ENCODE peak calls at places on chromosomes 6 and 20, in nine cellular contexts. One of them, this sample, is unnamed. For H3K27me3, the result is how much of the 10 kb centered on the place peaks cover.

GRCh38 chr20:25059866-25060465 is 2.0 kb upstream of the ACSS1 start:
- DNase-seq in ovary: no peak
- DNase-seq in adrenal gland: peak
- DNase-seq in neuronal stem cell: no peak
- DNase-seq in colonic mucosa: no peak
- DNase-seq in stomach: peak
- DNase-seq in dorsolateral prefrontal cortex: no peak
- DNase-seq in IMR-90: no peak
- DNase-seq in tibial artery: peak
- DNase-seq in this sample: no peak

GRCh38 chr6:30544666-30545272 is 11.5 kb downstream of the GNL1 start:
- DNase-seq in ovary: no peak
- DNase-seq in stomach: no peak
- DNase-seq in tibial artery: no peak
- DNase-seq in adrenal gland: no peak
- DNase-seq in neuronal stem cell: peak
- DNase-seq in dorsolateral prefrontal cortex: no peak
- DNase-seq in colonic mucosa: no peak
- DNase-seq in IMR-90: peak
- DNase-seq in this sample: no peak

GRCh38 chr6:65671922-65672321 is 35.1 kb downstream of the EYS start:
- DNase-seq in colonic mucosa: no peak
- DNase-seq in tibial artery: no peak
- DNase-seq in neuronal stem cell: no peak
- DNase-seq in adrenal gland: no peak
- DNase-seq in IMR-90: no peak
- DNase-seq in stomach: no peak
- DNase-seq in ovary: no peak
- DNase-seq in dorsolateral prefrontal cortex: no peak
- DNase-seq in this sample: no peak

GRCh38 chr6:155782739-155783459 is 327.3 kb upstream of the NOX3 start:
- DNase-seq in colonic mucosa: no peak
- DNase-seq in stomach: no peak
- DNase-seq in adrenal gland: no peak
- DNase-seq in ovary: no peak
- DNase-seq in neuronal stem cell: no peak
- DNase-seq in tibial artery: no peak
- DNase-seq in IMR-90: peak
- DNase-seq in dorsolateral prefrontal cortex: no peak
- DNase-seq in this sample: no peak

GRCh38 chr6:23659125-23659524 is 466.9 kb upstream of the NRSN1 start:
- DNase-seq in ovary: no peak
- DNase-seq in tibial artery: no peak
- DNase-seq in dorsolateral prefrontal cortex: peak
- DNase-seq in IMR-90: peak
- DNase-seq in adrenal gland: no peak
- DNase-seq in neuronal stem cell: peak
- DNase-seq in colonic mucosa: no peak
- DNase-seq in stomach: no peak
- DNase-seq in this sample: peak

GRCh38 chr20:4613718-4614620 is 107.7 kb upstream of the PRND start:
- DNase-seq in IMR-90: no peak
- DNase-seq in adrenal gland: peak
- DNase-seq in stomach: peak
- DNase-seq in colonic mucosa: peak
- DNase-seq in dorsolateral prefrontal cortex: peak
- DNase-seq in tibial artery: no peak
- DNase-seq in ovary: no peak
- DNase-seq in neuronal stem cell: no peak
- DNase-seq in this sample: peak

GRCh38 chr6:34979218-34979617 is 90.2 kb downstream of the ANKS1A start:
- DNase-seq in tibial artery: no peak
- DNase-seq in neuronal stem cell: no peak
- DNase-seq in stomach: no peak
- DNase-seq in ovary: no peak
- DNase-seq in dorsolateral prefrontal cortex: no peak
- DNase-seq in colonic mucosa: no peak
- DNase-seq in adrenal gland: no peak
- DNase-seq in IMR-90: no peak
- DNase-seq in this sample: no peak

GRCh38 chr6:159510141-159510540 is 182.9 kb downstream of the SOD2 start:
- DNase-seq in adrenal gland: no peak
- DNase-seq in IMR-90: no peak
- DNase-seq in tibial artery: no peak
- DNase-seq in stomach: no peak
- DNase-seq in colonic mucosa: no peak
- DNase-seq in dorsolateral prefrontal cortex: no peak
- DNase-seq in neuronal stem cell: no peak
- DNase-seq in ovary: no peak
- DNase-seq in this sample: no peak

DNA sequence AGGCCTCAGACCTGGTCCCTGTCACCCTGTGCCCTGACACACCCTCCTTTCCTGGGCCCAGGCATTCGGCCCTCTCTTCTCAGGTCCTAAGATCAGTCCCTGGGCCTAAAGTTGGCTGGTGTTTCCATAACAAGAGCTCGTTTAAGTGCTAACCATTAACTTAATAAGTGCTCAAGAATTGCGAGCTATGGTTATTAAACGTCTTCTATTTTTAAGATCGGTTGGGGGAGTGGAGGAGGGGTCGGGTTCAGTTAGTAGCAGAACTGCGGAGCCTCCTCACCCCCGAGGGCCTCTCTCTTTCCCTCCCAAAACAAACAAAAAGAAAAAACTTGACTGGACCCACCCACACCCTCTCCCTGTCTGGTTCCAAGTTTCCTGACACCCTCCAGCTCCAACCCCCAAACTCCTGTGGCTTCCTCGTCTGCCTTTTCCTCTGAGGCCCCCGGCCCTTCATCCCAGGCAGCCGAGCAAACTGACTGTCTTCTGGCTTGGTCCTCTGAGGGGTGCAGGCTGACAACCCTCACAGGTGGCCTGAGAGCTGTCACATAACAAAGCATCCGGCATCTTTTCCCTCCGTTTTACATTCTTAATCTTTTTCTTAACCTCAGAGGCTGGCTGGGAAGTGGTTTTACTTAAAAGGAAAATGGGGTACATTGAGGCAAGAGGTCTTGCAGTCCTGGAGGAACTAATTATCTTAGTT is 2.0 kb downstream of the STK35 start:
- DNase-seq in dorsolateral prefrontal cortex: no peak
- DNase-seq in stomach: no peak
- DNase-seq in tibial artery: no peak
- DNase-seq in ovary: no peak
- DNase-seq in IMR-90: no peak
- DNase-seq in adrenal gland: no peak
- DNase-seq in neuronal stem cell: no peak
- DNase-seq in colonic mucosa: peak
- DNase-seq in this sample: no peak
- H3K27me3 ChIP-seq in dorsolateral prefrontal cortex: under half
- H3K27me3 ChIP-seq in stomach: under half
- H3K27me3 ChIP-seq in tibial artery: under half
- H3K27me3 ChIP-seq in ovary: under half
- H3K27me3 ChIP-seq in IMR-90: under half
- H3K27me3 ChIP-seq in adrenal gland: under half
- H3K27me3 ChIP-seq in neuronal stem cell: under half
- H3K27me3 ChIP-seq in colonic mucosa: under half
- H3K27me3 ChIP-seq in this sample: under half

GRCh38 chr20:19974621-19975435 is 42.3 kb upstream of the NAA20 start:
- DNase-seq in adrenal gland: peak
- DNase-seq in colonic mucosa: peak
- DNase-seq in tibial artery: peak
- DNase-seq in neuronal stem cell: no peak
- DNase-seq in stomach: peak
- DNase-seq in IMR-90: peak
- DNase-seq in ovary: peak
- DNase-seq in dorsolateral prefrontal cortex: peak
- DNase-seq in this sample: peak

GRCh38 chr20:19973920-19974620 is 43.1 kb upstream of the NAA20 start:
- DNase-seq in adrenal gland: peak
- DNase-seq in ovary: peak
- DNase-seq in neuronal stem cell: no peak
- DNase-seq in IMR-90: peak
- DNase-seq in tibial artery: peak
- DNase-seq in stomach: peak
- DNase-seq in colonic mucosa: peak
- DNase-seq in dorsolateral prefrontal cortex: no peak
- DNase-seq in this sample: peak

GRCh38 chr20:19975901-19976300 is 41.3 kb upstream of the NAA20 start:
- DNase-seq in dorsolateral prefrontal cortex: no peak
- DNase-seq in ovary: no peak
- DNase-seq in adrenal gland: peak
- DNase-seq in stomach: peak
- DNase-seq in neuronal stem cell: no peak
- DNase-seq in IMR-90: no peak
- DNase-seq in colonic mucosa: no peak
- DNase-seq in tibial artery: no peak
- DNase-seq in this sample: peak

GRCh38 chr20:19976595-19977372 is 40.4 kb upstream of the NAA20 start:
- DNase-seq in stomach: peak
- DNase-seq in ovary: peak
- DNase-seq in IMR-90: peak
- DNase-seq in colonic mucosa: no peak
- DNase-seq in neuronal stem cell: no peak
- DNase-seq in tibial artery: peak
- DNase-seq in dorsolateral prefrontal cortex: no peak
- DNase-seq in adrenal gland: peak
- DNase-seq in this sample: peak

DNA sequence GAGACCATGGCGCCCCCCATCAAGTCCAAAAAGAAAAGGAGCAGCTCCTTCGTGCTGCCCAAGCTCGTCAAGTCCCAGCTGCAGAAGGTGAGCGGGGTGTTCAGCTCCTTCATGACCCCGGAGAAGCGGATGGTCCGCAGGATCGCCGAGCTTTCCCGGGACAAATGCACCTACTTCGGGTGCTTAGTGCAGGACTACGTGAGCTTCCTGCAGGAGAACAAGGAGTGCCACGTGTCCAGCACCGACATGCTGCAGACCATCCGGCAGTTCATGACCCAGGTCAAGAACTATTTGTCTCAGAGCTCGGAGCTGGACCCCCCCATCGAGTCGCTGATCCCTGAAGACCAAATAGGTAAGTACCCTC is 41.7 kb upstream of the NAA20 start:
- DNase-seq in colonic mucosa: no peak
- DNase-seq in IMR-90: peak
- DNase-seq in stomach: no peak
- DNase-seq in neuronal stem cell: no peak
- DNase-seq in ovary: peak
- DNase-seq in tibial artery: no peak
- DNase-seq in dorsolateral prefrontal cortex: no peak
- DNase-seq in adrenal gland: peak
- DNase-seq in this sample: peak
- H3K4me3 ChIP-seq in colonic mucosa: peak
- H3K4me3 ChIP-seq in IMR-90: peak
- H3K4me3 ChIP-seq in stomach: peak
- H3K4me3 ChIP-seq in neuronal stem cell: no peak
- H3K4me3 ChIP-seq in ovary: peak
- H3K4me3 ChIP-seq in tibial artery: peak
- H3K4me3 ChIP-seq in dorsolateral prefrontal cortex: peak
- H3K4me3 ChIP-seq in adrenal gland: peak
- H3K4me3 ChIP-seq in this sample: peak

GRCh38 chr6:33901822-33902816 is 98.3 kb upstream of the MLN start:
- DNase-seq in neuronal stem cell: no peak
- DNase-seq in colonic mucosa: no peak
- DNase-seq in stomach: no peak
- DNase-seq in IMR-90: no peak
- DNase-seq in adrenal gland: no peak
- DNase-seq in tibial artery: no peak
- DNase-seq in ovary: no peak
- DNase-seq in dorsolateral prefrontal cortex: no peak
- DNase-seq in this sample: no peak

GRCh38 chr6:33905081-33905609 is 101.3 kb upstream of the MLN start:
- DNase-seq in neuronal stem cell: no peak
- DNase-seq in IMR-90: no peak
- DNase-seq in dorsolateral prefrontal cortex: no peak
- DNase-seq in ovary: no peak
- DNase-seq in tibial artery: no peak
- DNase-seq in stomach: no peak
- DNase-seq in colonic mucosa: no peak
- DNase-seq in adrenal gland: no peak
- DNase-seq in this sample: no peak

GRCh38 chr6:33903579-33903978 is 99.8 kb upstream of the MLN start:
- DNase-seq in stomach: no peak
- DNase-seq in dorsolateral prefrontal cortex: no peak
- DNase-seq in neuronal stem cell: no peak
- DNase-seq in tibial artery: no peak
- DNase-seq in IMR-90: no peak
- DNase-seq in adrenal gland: no peak
- DNase-seq in colonic mucosa: no peak
- DNase-seq in ovary: no peak
- DNase-seq in this sample: no peak

GRCh38 chr6:33906413-33906812 is 102.6 kb upstream of the MLN start:
- DNase-seq in neuronal stem cell: no peak
- DNase-seq in IMR-90: no peak
- DNase-seq in stomach: no peak
- DNase-seq in adrenal gland: no peak
- DNase-seq in dorsolateral prefrontal cortex: no peak
- DNase-seq in tibial artery: no peak
- DNase-seq in ovary: no peak
- DNase-seq in colonic mucosa: no peak
- DNase-seq in this sample: no peak

DNA sequence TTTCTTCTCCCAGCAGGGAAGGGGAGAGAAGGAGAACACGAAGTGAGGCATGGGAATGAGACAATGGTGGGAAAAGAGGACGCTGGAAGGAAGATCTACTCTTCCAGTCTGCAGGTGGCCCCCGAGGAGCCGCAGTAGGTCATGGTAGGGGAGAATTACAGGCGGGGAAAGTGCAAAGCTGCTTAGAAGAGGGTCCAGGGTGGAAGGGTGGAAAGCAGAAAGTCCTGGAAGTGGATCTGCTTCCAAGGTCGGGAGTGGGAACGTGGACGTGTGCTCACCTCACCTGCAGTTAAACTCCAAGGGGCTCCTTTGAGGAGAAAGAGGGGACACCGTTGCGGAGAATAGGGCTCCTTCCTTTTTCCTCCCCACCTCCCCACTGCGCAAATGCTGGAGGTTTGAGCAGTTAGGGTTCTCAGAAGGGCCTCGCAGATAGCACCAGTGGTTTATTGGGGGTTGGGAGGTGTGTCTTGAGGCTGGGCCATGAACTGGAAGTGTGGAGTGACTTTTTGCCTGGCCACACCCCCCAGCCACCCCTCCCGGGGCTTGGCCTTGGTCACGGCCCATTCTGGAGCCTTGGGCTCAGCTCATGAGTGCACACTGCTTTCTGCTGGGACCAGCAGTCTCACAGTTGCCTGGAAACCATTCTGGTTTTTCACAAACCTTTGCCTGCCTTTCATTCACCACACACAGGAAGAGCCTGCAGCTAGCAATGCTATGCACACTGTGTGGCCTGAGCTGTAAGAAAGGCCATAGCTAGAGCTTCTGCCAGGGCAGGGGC is 100.4 kb upstream of the MLN start:
- DNase-seq in stomach: no peak
- DNase-seq in tibial artery: no peak
- DNase-seq in colonic mucosa: peak
- DNase-seq in neuronal stem cell: no peak
- DNase-seq in IMR-90: no peak
- DNase-seq in ovary: no peak
- DNase-seq in dorsolateral prefrontal cortex: no peak
- DNase-seq in adrenal gland: peak
- DNase-seq in this sample: no peak
- H3K27ac ChIP-seq in stomach: no peak
- H3K27ac ChIP-seq in tibial artery: no peak
- H3K27ac ChIP-seq in colonic mucosa: peak
- H3K27ac ChIP-seq in neuronal stem cell: peak
- H3K27ac ChIP-seq in IMR-90: no peak
- H3K27ac ChIP-seq in ovary: no peak
- H3K27ac ChIP-seq in dorsolateral prefrontal cortex: no peak
- H3K27ac ChIP-seq in adrenal gland: no peak
- H3K27ac ChIP-seq in this sample: no peak

DNA sequence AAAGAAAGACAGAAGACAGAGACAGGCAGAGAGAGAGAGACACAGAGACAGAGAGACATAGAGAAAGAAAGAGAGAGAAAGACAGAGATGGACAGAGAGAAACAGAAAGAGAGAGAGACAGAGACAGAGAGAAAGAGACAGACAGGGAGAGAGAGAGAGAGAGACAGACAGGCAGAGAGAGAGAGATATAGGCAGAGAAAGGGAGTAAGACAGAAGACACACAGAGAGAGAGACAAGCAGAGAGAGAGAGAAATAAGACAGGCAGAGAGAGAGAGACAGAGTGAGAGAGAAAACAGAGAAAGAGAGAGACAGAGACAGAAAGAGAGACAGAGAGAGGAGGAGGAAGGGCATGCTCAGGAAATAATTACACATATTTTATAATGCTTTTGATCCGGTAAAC is 758.3 kb upstream of the DEFB115 start:
- DNase-seq in IMR-90: no peak
- DNase-seq in stomach: no peak
- DNase-seq in neuronal stem cell: no peak
- DNase-seq in adrenal gland: no peak
- DNase-seq in dorsolateral prefrontal cortex: no peak
- DNase-seq in colonic mucosa: no peak
- DNase-seq in tibial artery: no peak
- DNase-seq in ovary: no peak
- DNase-seq in this sample: no peak
- H3K27me3 ChIP-seq in IMR-90: under half
- H3K27me3 ChIP-seq in stomach: under half
- H3K27me3 ChIP-seq in neuronal stem cell: under half
- H3K27me3 ChIP-seq in adrenal gland: under half
- H3K27me3 ChIP-seq in dorsolateral prefrontal cortex: under half
- H3K27me3 ChIP-seq in colonic mucosa: under half
- H3K27me3 ChIP-seq in tibial artery: under half
- H3K27me3 ChIP-seq in ovary: under half
- H3K27me3 ChIP-seq in this sample: under half